ENCODE peak calls at places on chromosome 20, in five cellular contexts. L, Q, J, U and M are unnamed samples.

GRCh38 chr20:14972690-14973089 is 635.3 kb upstream of the FLRT3 start:
- DNase-seq in L (no peak), U (no peak), Q (no peak), J (no peak), M (no peak)

GRCh38 chr20:46202758-46203509 is 84.8 kb downstream of the CD40 start:
- DNase-seq in J (peak), Q (no peak), L (no peak), U (no peak), M (no peak)

GRCh38 chr20:40304119-40304518 is 384.9 kb downstream of the MAFB start:
- DNase-seq in L (no peak), J (no peak), U (no peak), Q (no peak), M (no peak)

GRCh38 chr20:50296450-50297375 is 106.1 kb downstream of the CEBPB start:
- DNase-seq in J (peak), L (no peak), Q (no peak), U (no peak), M (no peak)

GRCh38 chr20:55103188-55103587 is 627.8 kb downstream of the DOK5 start:
- DNase-seq in U (no peak), Q (no peak), J (no peak), L (no peak), M (no peak)

GRCh38 chr20:15406072-15406471 is 1068.7 kb upstream of the FLRT3 start:
- DNase-seq in J (no peak), U (no peak), L (no peak), Q (no peak), M (no peak)

GRCh38 chr20:35539756-35540212 is 2.1 kb upstream of the ERGIC3 start:
- DNase-seq in L (peak), U (no peak), J (peak), Q (peak), M (no peak)

GRCh38 chr20:51522207-51522606 is 20.3 kb downstream of the NFATC2 start:
- DNase-seq in U (no peak), J (peak), L (no peak), Q (no peak), M (no peak)

GRCh38 chr20:31908016-31908415 is 37.6 kb downstream of the TTLL9 start:
- DNase-seq in L (no peak), U (no peak), J (peak), Q (no peak), M (no peak)

GRCh38 chr20:49594143-49594928 is 26.4 kb upstream of the PTGIS start:
- DNase-seq in Q (no peak), U (no peak), L (no peak), J (peak), M (no peak)

GRCh38 chr20:46040902-46041535 is 12.0 kb downstream of the SLC12A5 start:
- DNase-seq in J (peak), Q (peak), L (peak), U (no peak), M (no peak)

GRCh38 chr20:9503530-9504251 is 10.7 kb upstream of the LAMP5 start:
- DNase-seq in J (no peak), Q (no peak), L (no peak), U (no peak), M (no peak)

GRCh38 chr20:20340443-20340842 is 27.5 kb upstream of the INSM1 start:
- DNase-seq in J (no peak), U (no peak), Q (no peak), L (no peak), M (no peak)

GRCh38 chr20:58995461-58996225 is 11.4 kb downstream of the CTSZ start:
- DNase-seq in J (no peak), L (no peak), U (no peak), Q (no peak), M (no peak)

GRCh38 chr20:49583669-49584417 is 15.9 kb upstream of the PTGIS start:
- DNase-seq in U (no peak), J (peak), L (no peak), Q (no peak), M (no peak)

GRCh38 chr20:11676618-11677289 is 240.9 kb upstream of the BTBD3 start:
- DNase-seq in U (no peak), J (peak), L (no peak), Q (peak), M (peak)

GRCh38 chr20:50680106-50680960 is 11.0 kb downstream of the RIPOR3 start:
- DNase-seq in Q (no peak), U (no peak), J (peak), L (no peak), M (no peak)

GRCh38 chr20:53899351-53900167 is 170.8 kb downstream of the BCAS1 start:
- DNase-seq in L (peak), Q (no peak), J (no peak), U (peak), M (no peak)

GRCh38 chr20:36408219-36408618 is 102.1 kb downstream of the DLGAP4 start:
- DNase-seq in L (no peak), Q (no peak), J (no peak), U (no peak), M (no peak)

GRCh38 chr20:21677261-21677660 is 28.2 kb upstream of the PAX1 start:
- DNase-seq in Q (no peak), L (no peak), U (no peak), J (no peak), M (no peak)
- H3K27ac ChIP-seq in Q (no peak), L (no peak), U (no peak), J (no peak), M (no peak)

GRCh38 chr20:57882451-57883161 is 172.8 kb upstream of the PMEPA1 start:
- DNase-seq in U (no peak), L (no peak), J (no peak), Q (no peak), M (no peak)
- H3K27ac ChIP-seq in U (no peak), L (no peak), J (no peak), Q (no peak), M (no peak)

GRCh38 chr20:34385464-34385863 is 22.4 kb downstream of the ITCH start:
- DNase-seq in J (no peak), Q (no peak), L (no peak), U (no peak), M (no peak)

GRCh38 chr20:34390769-34391447 is 27.8 kb downstream of the ITCH start:
- DNase-seq in U (peak), J (no peak), Q (no peak), L (no peak), M (no peak)

GRCh38 chr20:34388000-34388399 is 24.9 kb downstream of the ITCH start:
- DNase-seq in U (no peak), J (no peak), L (no peak), Q (no peak), M (no peak)

GRCh38 chr20:34389206-34389953 is 26.3 kb downstream of the ITCH start:
- DNase-seq in J (no peak), L (no peak), Q (no peak), U (no peak), M (no peak)

DNA sequence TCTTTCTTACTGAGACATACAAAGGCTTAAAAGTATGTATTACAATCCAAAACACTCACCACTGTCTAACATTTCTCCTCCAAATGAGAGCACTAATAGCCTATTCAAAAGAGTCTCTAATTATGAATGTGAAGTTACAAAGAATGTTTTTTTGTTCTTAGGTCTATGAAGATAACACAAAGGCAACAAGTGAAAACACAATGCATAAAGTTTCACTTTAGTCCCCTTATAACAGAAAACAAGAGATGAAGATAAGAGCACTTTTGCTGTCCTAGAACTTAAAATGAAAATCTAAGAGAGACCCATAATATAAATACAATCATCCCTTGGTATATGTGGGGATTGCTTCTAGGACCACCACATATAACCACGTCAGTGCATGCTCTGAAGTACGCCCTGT is 25.6 kb downstream of the ITCH start:
- DNase-seq in L (no peak), J (no peak), Q (no peak), U (no peak), M (no peak)
- H3K27ac ChIP-seq in L (no peak), J (peak), Q (no peak), U (no peak), M (no peak)

GRCh38 chr20:24961384-24962181 is 12.5 kb downstream of the CST7 start:
- DNase-seq in J (no peak), U (no peak), Q (no peak), L (no peak), M (no peak)

GRCh38 chr20:24960861-24961260 is 11.8 kb downstream of the CST7 start:
- DNase-seq in J (no peak), Q (no peak), U (no peak), L (peak), M (no peak)

GRCh38 chr20:24962510-24962909 is 13.4 kb downstream of the CST7 start:
- DNase-seq in L (no peak), Q (no peak), J (no peak), U (no peak), M (no peak)

GRCh38 chr20:24963672-24964517 is 14.8 kb downstream of the CST7 start:
- DNase-seq in U (no peak), L (no peak), J (peak), Q (no peak), M (no peak)

GRCh38 chr20:24962182-24962492 is 13.1 kb downstream of the CST7 start:
- DNase-seq in U (no peak), J (no peak), Q (no peak), L (no peak), M (no peak)
- H3K27ac ChIP-seq in U (no peak), J (no peak), Q (no peak), L (no peak), M (no peak)

GRCh38 chr20:3786665-3787639 is at the start of gene CENPB:
- DNase-seq in U (peak), L (peak), J (peak), Q (peak), M (peak)
- H3K27ac ChIP-seq in U (peak), L (peak), J (peak), Q (no peak), M (peak)

DNA sequence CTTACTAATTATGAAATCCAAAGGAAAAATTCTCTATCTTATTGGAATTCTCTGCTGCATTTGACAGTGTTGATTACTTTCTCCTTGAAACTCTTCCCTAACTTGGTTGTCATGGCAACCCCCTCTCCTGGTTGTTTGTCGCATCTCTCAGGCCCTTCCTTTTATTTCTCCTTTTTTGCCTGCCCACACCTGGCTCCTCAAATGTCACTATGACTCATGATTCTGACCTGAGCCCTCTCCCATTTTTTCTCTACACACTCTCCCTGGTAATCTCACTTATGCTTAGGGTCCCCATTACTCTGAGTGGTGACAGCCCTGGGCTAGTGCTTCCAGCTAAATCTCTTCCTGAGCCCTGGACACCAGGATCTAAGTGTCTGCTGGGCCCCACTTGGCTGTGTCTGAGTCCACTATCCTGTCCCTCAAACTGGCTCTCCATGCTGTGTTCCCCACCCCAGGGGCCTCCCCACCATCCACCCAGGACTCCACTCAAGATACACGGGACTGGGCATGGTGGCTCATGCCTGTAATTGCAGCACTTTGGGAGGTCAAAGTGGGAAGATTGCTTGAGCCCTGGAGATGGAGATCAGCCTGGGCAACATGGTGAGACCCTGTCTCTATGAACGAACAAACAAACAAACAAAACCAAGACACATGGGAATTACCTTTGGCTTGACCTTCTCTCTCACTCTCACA is 16.5 kb upstream of the NNAT start:
- DNase-seq in J (no peak), Q (no peak), U (no peak), L (no peak), M (no peak)
- H3K27ac ChIP-seq in J (no peak), Q (no peak), U (no peak), L (no peak), M (peak)